ENCODE peak calls at places on chromosomes 4 and X, in five cellular contexts. One of them, this sample, is unnamed.

GRCh38 chrX:46647251-46647650 is 73.7 kb downstream of the CHST7 start:
- DNase-seq in fibroblast of pulmonary artery: no peak
- DNase-seq in MM.1S: no peak
- DNase-seq in OCI-LY7: no peak
- DNase-seq in AG10803: peak; percentile 62
- DNase-seq in this sample: no peak

GRCh38 chr4:8192748-8193738 is 6.0 kb upstream of the SH3TC1 start:
- DNase-seq in OCI-LY7: peak; percentile 70
- DNase-seq in MM.1S: peak; percentile 69
- DNase-seq in AG10803: peak; percentile 38
- DNase-seq in fibroblast of pulmonary artery: peak; percentile 61
- DNase-seq in this sample: peak; percentile 76

GRCh38 chr4:120263623-120264022 is 197.0 kb upstream of the MAD2L1 start:
- DNase-seq in OCI-LY7: no peak
- DNase-seq in fibroblast of pulmonary artery: no peak
- DNase-seq in MM.1S: no peak
- DNase-seq in AG10803: no peak
- DNase-seq in this sample: no peak

GRCh38 chrX:43349363-43349762 is 306.7 kb upstream of the MAOA start:
- DNase-seq in OCI-LY7: peak; percentile 51
- DNase-seq in fibroblast of pulmonary artery: peak; percentile 43
- DNase-seq in AG10803: peak; percentile 25
- DNase-seq in MM.1S: peak; percentile 44
- DNase-seq in this sample: peak; percentile 9

GRCh38 chr4:144645102-144645469 is 870 bp upstream of the HHIP start:
- DNase-seq in OCI-LY7: no peak
- DNase-seq in AG10803: no peak
- DNase-seq in MM.1S: no peak
- DNase-seq in fibroblast of pulmonary artery: peak; percentile 47
- DNase-seq in this sample: no peak

GRCh38 chrX:20067709-20068315 is 48.9 kb downstream of the MAP7D2 start:
- DNase-seq in AG10803: peak; percentile 85
- DNase-seq in fibroblast of pulmonary artery: peak; percentile 75
- DNase-seq in OCI-LY7: no peak
- DNase-seq in MM.1S: no peak
- DNase-seq in this sample: no peak

GRCh38 chr4:89247951-89248350 is 59.6 kb downstream of the GPRIN3 start:
- DNase-seq in OCI-LY7: no peak
- DNase-seq in MM.1S: no peak
- DNase-seq in fibroblast of pulmonary artery: no peak
- DNase-seq in AG10803: no peak
- DNase-seq in this sample: no peak

GRCh38 chrX:97787849-97788248 is 904.1 kb downstream of the RPA4 start:
- DNase-seq in fibroblast of pulmonary artery: no peak
- DNase-seq in AG10803: no peak
- DNase-seq in OCI-LY7: no peak
- DNase-seq in MM.1S: no peak
- DNase-seq in this sample: no peak

GRCh38 chr4:118282692-118283091 is 70.1 kb downstream of the PRSS12 start:
- DNase-seq in OCI-LY7: no peak
- DNase-seq in MM.1S: no peak
- DNase-seq in AG10803: peak; percentile 77
- DNase-seq in fibroblast of pulmonary artery: peak; percentile 56
- DNase-seq in this sample: no peak

GRCh38 chrX:154046262-154046771 is 26.6 kb upstream of the IRAK1 start:
- DNase-seq in MM.1S: no peak
- DNase-seq in AG10803: peak; percentile 87
- DNase-seq in fibroblast of pulmonary artery: peak; percentile 95
- DNase-seq in OCI-LY7: no peak
- DNase-seq in this sample: no peak

GRCh38 chrX:119654112-119654531 is 38.8 kb downstream of the SEPTIN6 start:
- DNase-seq in AG10803: peak; percentile 50
- DNase-seq in OCI-LY7: no peak
- DNase-seq in MM.1S: no peak
- DNase-seq in fibroblast of pulmonary artery: peak; percentile 92
- DNase-seq in this sample: no peak

GRCh38 chr4:3640587-3640962 is 108.4 kb upstream of the LRPAP1 start:
- DNase-seq in AG10803: no peak
- DNase-seq in OCI-LY7: no peak
- DNase-seq in fibroblast of pulmonary artery: no peak
- DNase-seq in MM.1S: no peak
- DNase-seq in this sample: no peak

GRCh38 chr4:104677122-104677521 is 182.4 kb upstream of the CXXC4 start:
- DNase-seq in fibroblast of pulmonary artery: no peak
- DNase-seq in AG10803: no peak
- DNase-seq in OCI-LY7: no peak
- DNase-seq in MM.1S: no peak
- DNase-seq in this sample: no peak

GRCh38 chr4:52234539-52235174 is 183.6 kb downstream of the SPATA18 start:
- DNase-seq in fibroblast of pulmonary artery: peak; percentile 50
- DNase-seq in OCI-LY7: no peak
- DNase-seq in MM.1S: no peak
- DNase-seq in AG10803: peak; percentile 37
- DNase-seq in this sample: no peak

GRCh38 chr4:33302298-33302697 is 2582.1 kb downstream of the PCDH7 start:
- DNase-seq in MM.1S: no peak
- DNase-seq in fibroblast of pulmonary artery: peak; percentile 19
- DNase-seq in OCI-LY7: no peak
- DNase-seq in AG10803: no peak
- DNase-seq in this sample: no peak

GRCh38 chrX:110012818-110013484 is 10.0 kb downstream of the TMEM164 start:
- DNase-seq in AG10803: no peak
- DNase-seq in fibroblast of pulmonary artery: no peak
- DNase-seq in OCI-LY7: no peak
- DNase-seq in MM.1S: no peak
- DNase-seq in this sample: no peak

GRCh38 chr4:2068566-2068965 is 9.4 kb downstream of the NAT8L start:
- DNase-seq in fibroblast of pulmonary artery: no peak
- DNase-seq in MM.1S: no peak
- DNase-seq in OCI-LY7: no peak
- DNase-seq in AG10803: no peak
- DNase-seq in this sample: no peak

GRCh38 chrX:68432648-68433047 is 647 bp downstream of the OPHN1 start:
- DNase-seq in fibroblast of pulmonary artery: no peak
- DNase-seq in AG10803: peak; percentile 22
- DNase-seq in MM.1S: no peak
- DNase-seq in OCI-LY7: no peak
- DNase-seq in this sample: no peak

GRCh38 chr4:147550626-147551250 is 66.5 kb upstream of the TMEM184C start:
- DNase-seq in fibroblast of pulmonary artery: peak; percentile 56
- DNase-seq in MM.1S: no peak
- DNase-seq in AG10803: peak; percentile 39
- DNase-seq in OCI-LY7: no peak
- DNase-seq in this sample: peak; percentile 43

GRCh38 chr4:88763075-88763474 is 65.4 kb upstream of the NAP1L5 start:
- DNase-seq in MM.1S: no peak
- DNase-seq in AG10803: no peak
- DNase-seq in fibroblast of pulmonary artery: no peak
- DNase-seq in OCI-LY7: no peak
- DNase-seq in this sample: no peak

GRCh38 chr4:72283357-72283756 is 251.6 kb downstream of the NPFFR2 start:
- DNase-seq in fibroblast of pulmonary artery: no peak
- DNase-seq in MM.1S: no peak
- DNase-seq in AG10803: no peak
- DNase-seq in OCI-LY7: no peak
- DNase-seq in this sample: no peak

GRCh38 chr4:4488405-4489404 is 53.1 kb downstream of the STX18 start:
- DNase-seq in fibroblast of pulmonary artery: peak; percentile 90
- DNase-seq in OCI-LY7: peak; percentile 85
- DNase-seq in MM.1S: peak; percentile 83
- DNase-seq in AG10803: peak; percentile 79
- DNase-seq in this sample: peak; percentile 70

GRCh38 chr4:135927651-135928050 is 1604.6 kb downstream of the PCDH18 start:
- DNase-seq in AG10803: no peak
- DNase-seq in MM.1S: no peak
- DNase-seq in OCI-LY7: no peak
- DNase-seq in fibroblast of pulmonary artery: no peak
- DNase-seq in this sample: no peak

GRCh38 chrX:22134681-22135080 is 102.6 kb downstream of the PHEX start:
- DNase-seq in OCI-LY7: no peak
- DNase-seq in fibroblast of pulmonary artery: peak; percentile 59
- DNase-seq in AG10803: peak; percentile 63
- DNase-seq in MM.1S: no peak
- DNase-seq in this sample: no peak

GRCh38 chr4:113189546-113189945 is 140.1 kb downstream of the ANK2 start:
- DNase-seq in MM.1S: no peak
- DNase-seq in fibroblast of pulmonary artery: no peak
- DNase-seq in AG10803: no peak
- DNase-seq in OCI-LY7: no peak
- DNase-seq in this sample: no peak

GRCh38 chr4:113248320-113248719 is 198.9 kb downstream of the ANK2 start:
- DNase-seq in MM.1S: no peak
- DNase-seq in fibroblast of pulmonary artery: no peak
- DNase-seq in OCI-LY7: no peak
- DNase-seq in AG10803: no peak
- DNase-seq in this sample: no peak

GRCh38 chr4:87886083-87886482 is 53.3 kb downstream of the MEPE start:
- DNase-seq in OCI-LY7: no peak
- DNase-seq in MM.1S: no peak
- DNase-seq in AG10803: no peak
- DNase-seq in fibroblast of pulmonary artery: no peak
- DNase-seq in this sample: no peak

GRCh38 chr4:164154416-164154815 is 599.5 kb upstream of the SMIM31 start:
- DNase-seq in AG10803: no peak
- DNase-seq in OCI-LY7: no peak
- DNase-seq in MM.1S: no peak
- DNase-seq in fibroblast of pulmonary artery: no peak
- DNase-seq in this sample: no peak

GRCh38 chr4:73445383-73446335 is 9.6 kb downstream of the AFP start:
- DNase-seq in MM.1S: no peak
- DNase-seq in AG10803: no peak
- DNase-seq in fibroblast of pulmonary artery: no peak
- DNase-seq in OCI-LY7: no peak
- DNase-seq in this sample: no peak

GRCh38 chr4:165810726-165811125 is 62.3 kb upstream of the TLL1 start:
- DNase-seq in fibroblast of pulmonary artery: peak; percentile 27
- DNase-seq in AG10803: no peak
- DNase-seq in MM.1S: no peak
- DNase-seq in OCI-LY7: no peak
- DNase-seq in this sample: no peak

GRCh38 chr4:26076000-26076587 is 162.1 kb downstream of the SMIM20 start:
- DNase-seq in OCI-LY7: no peak
- DNase-seq in AG10803: peak; percentile 37
- DNase-seq in MM.1S: no peak
- DNase-seq in fibroblast of pulmonary artery: peak; percentile 57
- DNase-seq in this sample: peak; percentile 43

GRCh38 chr4:52824603-52825310 is 37.4 kb upstream of the RASL11B start:
- DNase-seq in AG10803: peak; percentile 76
- DNase-seq in OCI-LY7: no peak
- DNase-seq in fibroblast of pulmonary artery: peak; percentile 50
- DNase-seq in MM.1S: no peak
- DNase-seq in this sample: no peak

GRCh38 chrX:108224727-108225455 is 133.3 kb downstream of the ATG4A start:
- DNase-seq in OCI-LY7: peak; percentile 12
- DNase-seq in fibroblast of pulmonary artery: peak; percentile 48
- DNase-seq in AG10803: peak; percentile 3
- DNase-seq in MM.1S: peak; percentile 24
- DNase-seq in this sample: peak; percentile 24

GRCh38 chrX:151871244-151871643 is 41.4 kb upstream of the MAGEA4 start:
- DNase-seq in fibroblast of pulmonary artery: peak; percentile 90
- DNase-seq in AG10803: peak; percentile 90
- DNase-seq in MM.1S: no peak
- DNase-seq in OCI-LY7: no peak
- DNase-seq in this sample: no peak

DNA sequence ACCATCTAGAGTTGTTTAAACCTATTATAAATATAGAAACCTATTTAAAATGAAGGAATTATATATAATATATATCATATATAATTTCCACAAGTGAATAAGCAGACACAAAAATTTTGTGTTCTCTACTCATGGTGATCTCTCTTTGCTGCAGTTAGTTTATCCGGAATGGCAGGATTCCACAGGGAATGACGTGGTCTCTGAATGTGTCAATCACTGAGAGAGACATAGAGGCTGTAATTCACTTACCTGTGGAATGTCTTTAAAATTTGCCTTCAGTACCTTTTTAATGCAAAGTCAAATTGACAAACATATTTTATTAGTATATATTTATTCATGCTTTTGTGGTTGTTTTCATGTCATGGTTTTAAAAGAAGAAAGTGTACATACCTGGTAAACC is 669.3 kb downstream of the NLGN4X start:
- DNase-seq in fibroblast of pulmonary artery: no peak
- DNase-seq in OCI-LY7: no peak
- DNase-seq in MM.1S: no peak
- DNase-seq in AG10803: no peak
- DNase-seq in this sample: no peak
- TF ChIP-seq CTCF in fibroblast of pulmonary artery: no peak
- TF ChIP-seq CTCF in OCI-LY7: no peak
- TF ChIP-seq CTCF in MM.1S: no peak
- TF ChIP-seq CTCF in AG10803: no peak
- TF ChIP-seq CTCF in this sample: no peak

DNA sequence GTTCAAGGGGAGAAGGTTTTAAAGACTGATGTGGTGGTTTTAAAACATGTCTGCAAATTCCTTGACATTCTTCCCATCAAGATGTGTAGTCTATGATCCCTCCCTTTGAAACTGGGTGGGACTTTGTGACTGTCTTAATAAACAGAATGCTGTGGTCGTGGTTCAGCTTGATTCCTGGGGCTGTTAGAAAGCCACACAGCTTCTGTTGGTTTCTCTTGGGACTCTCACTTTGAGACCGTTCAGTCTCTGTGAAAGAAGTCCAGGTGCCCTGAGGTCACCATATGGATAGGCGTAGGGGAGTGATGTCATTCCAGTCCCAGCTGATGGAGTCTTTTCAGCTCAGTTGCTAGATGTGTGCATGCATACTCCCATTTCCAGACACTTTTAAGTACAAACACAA is 216.7 kb downstream of the KDR start:
- DNase-seq in OCI-LY7: no peak
- DNase-seq in fibroblast of pulmonary artery: no peak
- DNase-seq in MM.1S: no peak
- DNase-seq in AG10803: peak; percentile 28
- DNase-seq in this sample: no peak
- TF ChIP-seq CTCF in OCI-LY7: no peak
- TF ChIP-seq CTCF in fibroblast of pulmonary artery: no peak
- TF ChIP-seq CTCF in MM.1S: no peak
- TF ChIP-seq CTCF in AG10803: no peak
- TF ChIP-seq CTCF in this sample: no peak

GRCh38 chrX:81261576-81261975 is 59.7 kb downstream of the SH3BGRL start:
- DNase-seq in fibroblast of pulmonary artery: peak; percentile 72
- DNase-seq in MM.1S: no peak
- DNase-seq in OCI-LY7: no peak
- DNase-seq in AG10803: peak; percentile 45
- DNase-seq in this sample: no peak
- TF ChIP-seq CTCF in fibroblast of pulmonary artery: no peak
- TF ChIP-seq CTCF in MM.1S: no peak
- TF ChIP-seq CTCF in OCI-LY7: no peak
- TF ChIP-seq CTCF in AG10803: no peak
- TF ChIP-seq CTCF in this sample: no peak

DNA sequence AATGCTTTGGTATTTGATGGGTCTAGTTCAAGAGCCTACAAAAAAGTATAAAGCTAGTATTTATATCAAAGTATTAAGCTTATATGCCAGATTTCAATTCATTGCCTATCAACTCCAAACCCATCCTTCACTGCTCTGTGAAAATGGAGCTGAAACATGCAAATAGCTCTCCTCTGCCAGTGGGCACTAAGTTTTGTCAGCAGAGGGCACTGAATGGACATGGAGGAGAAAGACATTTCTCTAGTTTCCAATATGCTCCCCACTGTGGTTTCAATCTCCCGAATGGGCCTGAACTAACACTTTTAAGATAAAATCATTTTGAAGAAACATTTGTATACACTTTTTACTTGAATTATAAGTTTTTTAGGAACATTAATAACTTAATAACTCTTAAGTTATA is 12.4 kb downstream of the PPID start:
- DNase-seq in AG10803: peak; percentile 20
- DNase-seq in MM.1S: no peak
- DNase-seq in OCI-LY7: no peak
- DNase-seq in fibroblast of pulmonary artery: peak; percentile 29
- DNase-seq in this sample: no peak
- TF ChIP-seq CTCF in AG10803: peak; percentile 43
- TF ChIP-seq CTCF in MM.1S: peak; percentile 33
- TF ChIP-seq CTCF in OCI-LY7: no peak
- TF ChIP-seq CTCF in fibroblast of pulmonary artery: peak; percentile 29
- TF ChIP-seq CTCF in this sample: no peak